ENCODE peak calls at places on chromosomes 2 and 18, in five cellular contexts. One of them, this sample, is unnamed.

GRCh38 chr18:76529433-76529811 is 34.4 kb upstream of the ZNF516 start:
- DNase-seq in stimulated activated CD4-positive, alpha-beta T cell treated with anti-CD3 and anti-CD28 coated beads, Interleukin-1b, Interleukin-23, amount 100 ng/mL, for 1 hour: no peak
- DNase-seq in K562: no peak
- DNase-seq in OCI-LY7: no peak
- DNase-seq in activated naive CD4-positive, alpha-beta T cell: no peak
- DNase-seq in this sample: no peak

GRCh38 chr2:102622646-102623045 is 3.3 kb downstream of the SLC9A2 start:
- DNase-seq in stimulated activated CD4-positive, alpha-beta T cell treated with anti-CD3 and anti-CD28 coated beads, Interleukin-1b, Interleukin-23, amount 100 ng/mL, for 1 hour: no peak
- DNase-seq in K562: no peak
- DNase-seq in OCI-LY7: no peak
- DNase-seq in activated naive CD4-positive, alpha-beta T cell: no peak
- DNase-seq in this sample: no peak

GRCh38 chr2:127580167-127581049 is 44.9 kb downstream of the MYO7B start:
- DNase-seq in stimulated activated CD4-positive, alpha-beta T cell treated with anti-CD3 and anti-CD28 coated beads, Interleukin-1b, Interleukin-23, amount 100 ng/mL, for 1 hour: no peak
- DNase-seq in K562: no peak
- DNase-seq in OCI-LY7: no peak
- DNase-seq in activated naive CD4-positive, alpha-beta T cell: no peak
- DNase-seq in this sample: no peak

GRCh38 chr2:193539188-193539587 is 1344.5 kb upstream of the TMEFF2 start:
- DNase-seq in stimulated activated CD4-positive, alpha-beta T cell treated with anti-CD3 and anti-CD28 coated beads, Interleukin-1b, Interleukin-23, amount 100 ng/mL, for 1 hour: no peak
- DNase-seq in K562: no peak
- DNase-seq in OCI-LY7: no peak
- DNase-seq in activated naive CD4-positive, alpha-beta T cell: no peak
- DNase-seq in this sample: no peak

GRCh38 chr2:28368417-28368798 is 24.2 kb upstream of the FOSL2 start:
- DNase-seq in stimulated activated CD4-positive, alpha-beta T cell treated with anti-CD3 and anti-CD28 coated beads, Interleukin-1b, Interleukin-23, amount 100 ng/mL, for 1 hour: no peak
- DNase-seq in K562: no peak
- DNase-seq in OCI-LY7: no peak
- DNase-seq in activated naive CD4-positive, alpha-beta T cell: no peak
- DNase-seq in this sample: no peak

GRCh38 chr2:73827018-73827417 is 1.7 kb upstream of the STAMBP start:
- DNase-seq in stimulated activated CD4-positive, alpha-beta T cell treated with anti-CD3 and anti-CD28 coated beads, Interleukin-1b, Interleukin-23, amount 100 ng/mL, for 1 hour: no peak
- DNase-seq in K562: peak
- DNase-seq in OCI-LY7: peak
- DNase-seq in activated naive CD4-positive, alpha-beta T cell: no peak
- DNase-seq in this sample: no peak

GRCh38 chr2:109710505-109711229 is 83.4 kb upstream of the RGPD5 start:
- DNase-seq in stimulated activated CD4-positive, alpha-beta T cell treated with anti-CD3 and anti-CD28 coated beads, Interleukin-1b, Interleukin-23, amount 100 ng/mL, for 1 hour: no peak
- DNase-seq in K562: no peak
- DNase-seq in OCI-LY7: no peak
- DNase-seq in activated naive CD4-positive, alpha-beta T cell: no peak
- DNase-seq in this sample: no peak

GRCh38 chr2:222743263-222743865 is 71.9 kb downstream of the MOGAT1 start:
- DNase-seq in stimulated activated CD4-positive, alpha-beta T cell treated with anti-CD3 and anti-CD28 coated beads, Interleukin-1b, Interleukin-23, amount 100 ng/mL, for 1 hour: no peak
- DNase-seq in K562: no peak
- DNase-seq in OCI-LY7: no peak
- DNase-seq in activated naive CD4-positive, alpha-beta T cell: no peak
- DNase-seq in this sample: no peak

GRCh38 chr18:79645291-79645983 is 34.2 kb upstream of the CTDP1 start:
- DNase-seq in stimulated activated CD4-positive, alpha-beta T cell treated with anti-CD3 and anti-CD28 coated beads, Interleukin-1b, Interleukin-23, amount 100 ng/mL, for 1 hour: no peak
- DNase-seq in K562: no peak
- DNase-seq in OCI-LY7: no peak
- DNase-seq in activated naive CD4-positive, alpha-beta T cell: no peak
- DNase-seq in this sample: no peak

GRCh38 chr2:105933906-105934305 is 189.2 kb downstream of the NCK2 start:
- DNase-seq in stimulated activated CD4-positive, alpha-beta T cell treated with anti-CD3 and anti-CD28 coated beads, Interleukin-1b, Interleukin-23, amount 100 ng/mL, for 1 hour: no peak
- DNase-seq in K562: no peak
- DNase-seq in OCI-LY7: no peak
- DNase-seq in activated naive CD4-positive, alpha-beta T cell: no peak
- DNase-seq in this sample: no peak

GRCh38 chr18:77501266-77501665 is 251.6 kb downstream of the GALR1 start:
- DNase-seq in stimulated activated CD4-positive, alpha-beta T cell treated with anti-CD3 and anti-CD28 coated beads, Interleukin-1b, Interleukin-23, amount 100 ng/mL, for 1 hour: no peak
- DNase-seq in K562: no peak
- DNase-seq in OCI-LY7: no peak
- DNase-seq in activated naive CD4-positive, alpha-beta T cell: no peak
- DNase-seq in this sample: no peak

This sample was measured in lung.